ENCODE peak calls at places on chromosome 21, in ten cellular contexts. One of them, this sample, is unnamed.

GRCh38 chr21:33230518-33231324 is 983 bp downstream of the IFNAR2 start:
- DNase-seq in CD4-positive, CD25-positive, alpha-beta regulatory T cell: peak; percentile 50
- DNase-seq in lower lobe of right lung: peak; percentile 63
- DNase-seq in breast epithelium: no peak
- DNase-seq in HFF-Myc: no peak
- DNase-seq in transverse colon: peak; percentile 66
- DNase-seq in naive thymus-derived CD4-positive, alpha-beta T cell: peak; percentile 23
- DNase-seq in psoas muscle: peak; percentile 58
- DNase-seq in AG09309: no peak
- DNase-seq in stomach: no peak
- DNase-seq in this sample: peak; percentile 61

GRCh38 chr21:42724226-42724920 is 71.0 kb downstream of the PDE9A start:
- DNase-seq in naive thymus-derived CD4-positive, alpha-beta T cell: no peak
- DNase-seq in AG09309: peak; percentile 73
- DNase-seq in HFF-Myc: peak; percentile 68
- DNase-seq in transverse colon: peak; percentile 84
- DNase-seq in breast epithelium: no peak
- DNase-seq in psoas muscle: no peak
- DNase-seq in CD4-positive, CD25-positive, alpha-beta regulatory T cell: no peak
- DNase-seq in stomach: no peak
- DNase-seq in lower lobe of right lung: no peak
- DNase-seq in this sample: no peak

GRCh38 chr21:16279658-16280581 is 550.1 kb downstream of the USP25 start:
- DNase-seq in CD4-positive, CD25-positive, alpha-beta regulatory T cell: no peak
- DNase-seq in breast epithelium: no peak
- DNase-seq in naive thymus-derived CD4-positive, alpha-beta T cell: no peak
- DNase-seq in AG09309: peak; percentile 16
- DNase-seq in lower lobe of right lung: no peak
- DNase-seq in transverse colon: no peak
- DNase-seq in psoas muscle: peak; percentile 19
- DNase-seq in HFF-Myc: no peak
- DNase-seq in stomach: no peak
- DNase-seq in this sample: no peak

GRCh38 chr21:42223826-42224575 is 5.1 kb downstream of the ABCG1 start:
- DNase-seq in stomach: no peak
- DNase-seq in breast epithelium: no peak
- DNase-seq in AG09309: no peak
- DNase-seq in HFF-Myc: no peak
- DNase-seq in transverse colon: no peak
- DNase-seq in lower lobe of right lung: peak; percentile 34
- DNase-seq in naive thymus-derived CD4-positive, alpha-beta T cell: no peak
- DNase-seq in CD4-positive, CD25-positive, alpha-beta regulatory T cell: no peak
- DNase-seq in psoas muscle: no peak
- DNase-seq in this sample: peak; percentile 42

GRCh38 chr21:35942211-35943144 is 117.8 kb downstream of the SETD4 start:
- DNase-seq in breast epithelium: no peak
- DNase-seq in CD4-positive, CD25-positive, alpha-beta regulatory T cell: no peak
- DNase-seq in lower lobe of right lung: no peak
- DNase-seq in HFF-Myc: no peak
- DNase-seq in AG09309: no peak
- DNase-seq in stomach: no peak
- DNase-seq in transverse colon: no peak
- DNase-seq in psoas muscle: no peak
- DNase-seq in naive thymus-derived CD4-positive, alpha-beta T cell: no peak
- DNase-seq in this sample: no peak

GRCh38 chr21:15064576-15065380 is at the start of gene NRIP1:
- DNase-seq in CD4-positive, CD25-positive, alpha-beta regulatory T cell: peak; percentile 89
- DNase-seq in AG09309: peak; percentile 56
- DNase-seq in naive thymus-derived CD4-positive, alpha-beta T cell: peak; percentile 86
- DNase-seq in transverse colon: peak; percentile 93
- DNase-seq in stomach: peak; percentile 92
- DNase-seq in breast epithelium: peak; percentile 92
- DNase-seq in psoas muscle: peak; percentile 92
- DNase-seq in HFF-Myc: peak; percentile 48
- DNase-seq in lower lobe of right lung: peak; percentile 94
- DNase-seq in this sample: peak; percentile 76

GRCh38 chr21:35730325-35730724 is 330.0 kb downstream of the SETD4 start:
- DNase-seq in HFF-Myc: no peak
- DNase-seq in lower lobe of right lung: no peak
- DNase-seq in CD4-positive, CD25-positive, alpha-beta regulatory T cell: no peak
- DNase-seq in psoas muscle: no peak
- DNase-seq in AG09309: no peak
- DNase-seq in naive thymus-derived CD4-positive, alpha-beta T cell: no peak
- DNase-seq in stomach: no peak
- DNase-seq in breast epithelium: no peak
- DNase-seq in transverse colon: no peak
- DNase-seq in this sample: no peak

GRCh38 chr21:31316488-31317169 is 27.4 kb downstream of the TIAM1 start:
- DNase-seq in naive thymus-derived CD4-positive, alpha-beta T cell: no peak
- DNase-seq in transverse colon: no peak
- DNase-seq in AG09309: no peak
- DNase-seq in breast epithelium: no peak
- DNase-seq in CD4-positive, CD25-positive, alpha-beta regulatory T cell: no peak
- DNase-seq in psoas muscle: no peak
- DNase-seq in stomach: no peak
- DNase-seq in HFF-Myc: no peak
- DNase-seq in lower lobe of right lung: no peak
- DNase-seq in this sample: no peak

GRCh38 chr21:42314616-42315295 is 453 bp downstream of the TFF3 start:
- DNase-seq in HFF-Myc: no peak
- DNase-seq in CD4-positive, CD25-positive, alpha-beta regulatory T cell: no peak
- DNase-seq in stomach: no peak
- DNase-seq in lower lobe of right lung: no peak
- DNase-seq in naive thymus-derived CD4-positive, alpha-beta T cell: no peak
- DNase-seq in transverse colon: peak; percentile 59
- DNase-seq in psoas muscle: no peak
- DNase-seq in breast epithelium: no peak
- DNase-seq in AG09309: no peak
- DNase-seq in this sample: no peak

GRCh38 chr21:28396421-28396820 is 596.3 kb downstream of the LTN1 start:
- DNase-seq in AG09309: no peak
- DNase-seq in psoas muscle: no peak
- DNase-seq in HFF-Myc: no peak
- DNase-seq in CD4-positive, CD25-positive, alpha-beta regulatory T cell: no peak
- DNase-seq in lower lobe of right lung: no peak
- DNase-seq in breast epithelium: no peak
- DNase-seq in transverse colon: no peak
- DNase-seq in naive thymus-derived CD4-positive, alpha-beta T cell: no peak
- DNase-seq in stomach: no peak
- DNase-seq in this sample: no peak

GRCh38 chr21:34771512-34772028 is 102.8 kb downstream of the CLIC6 start:
- DNase-seq in CD4-positive, CD25-positive, alpha-beta regulatory T cell: no peak
- DNase-seq in lower lobe of right lung: no peak
- DNase-seq in transverse colon: no peak
- DNase-seq in stomach: no peak
- DNase-seq in naive thymus-derived CD4-positive, alpha-beta T cell: no peak
- DNase-seq in AG09309: peak; percentile 67
- DNase-seq in psoas muscle: no peak
- DNase-seq in breast epithelium: no peak
- DNase-seq in HFF-Myc: no peak
- DNase-seq in this sample: no peak

GRCh38 chr21:37758997-37759396 is 157.3 kb downstream of the KCNJ6 start:
- DNase-seq in naive thymus-derived CD4-positive, alpha-beta T cell: no peak
- DNase-seq in HFF-Myc: no peak
- DNase-seq in lower lobe of right lung: no peak
- DNase-seq in psoas muscle: no peak
- DNase-seq in stomach: peak; percentile 51
- DNase-seq in CD4-positive, CD25-positive, alpha-beta regulatory T cell: no peak
- DNase-seq in breast epithelium: no peak
- DNase-seq in transverse colon: peak; percentile 42
- DNase-seq in AG09309: no peak
- DNase-seq in this sample: no peak

GRCh38 chr21:25094695-25095094 is 512.6 kb downstream of the MRPL39 start:
- DNase-seq in stomach: no peak
- DNase-seq in psoas muscle: no peak
- DNase-seq in lower lobe of right lung: no peak
- DNase-seq in CD4-positive, CD25-positive, alpha-beta regulatory T cell: no peak
- DNase-seq in breast epithelium: no peak
- DNase-seq in HFF-Myc: no peak
- DNase-seq in AG09309: no peak
- DNase-seq in transverse colon: no peak
- DNase-seq in naive thymus-derived CD4-positive, alpha-beta T cell: no peak
- DNase-seq in this sample: no peak

GRCh38 chr21:37550618-37551405 is 184.2 kb downstream of the DYRK1A start:
- DNase-seq in AG09309: no peak
- DNase-seq in breast epithelium: no peak
- DNase-seq in stomach: peak; percentile 20
- DNase-seq in HFF-Myc: no peak
- DNase-seq in naive thymus-derived CD4-positive, alpha-beta T cell: no peak
- DNase-seq in lower lobe of right lung: no peak
- DNase-seq in CD4-positive, CD25-positive, alpha-beta regulatory T cell: no peak
- DNase-seq in psoas muscle: no peak
- DNase-seq in transverse colon: no peak
- DNase-seq in this sample: no peak

DNA sequence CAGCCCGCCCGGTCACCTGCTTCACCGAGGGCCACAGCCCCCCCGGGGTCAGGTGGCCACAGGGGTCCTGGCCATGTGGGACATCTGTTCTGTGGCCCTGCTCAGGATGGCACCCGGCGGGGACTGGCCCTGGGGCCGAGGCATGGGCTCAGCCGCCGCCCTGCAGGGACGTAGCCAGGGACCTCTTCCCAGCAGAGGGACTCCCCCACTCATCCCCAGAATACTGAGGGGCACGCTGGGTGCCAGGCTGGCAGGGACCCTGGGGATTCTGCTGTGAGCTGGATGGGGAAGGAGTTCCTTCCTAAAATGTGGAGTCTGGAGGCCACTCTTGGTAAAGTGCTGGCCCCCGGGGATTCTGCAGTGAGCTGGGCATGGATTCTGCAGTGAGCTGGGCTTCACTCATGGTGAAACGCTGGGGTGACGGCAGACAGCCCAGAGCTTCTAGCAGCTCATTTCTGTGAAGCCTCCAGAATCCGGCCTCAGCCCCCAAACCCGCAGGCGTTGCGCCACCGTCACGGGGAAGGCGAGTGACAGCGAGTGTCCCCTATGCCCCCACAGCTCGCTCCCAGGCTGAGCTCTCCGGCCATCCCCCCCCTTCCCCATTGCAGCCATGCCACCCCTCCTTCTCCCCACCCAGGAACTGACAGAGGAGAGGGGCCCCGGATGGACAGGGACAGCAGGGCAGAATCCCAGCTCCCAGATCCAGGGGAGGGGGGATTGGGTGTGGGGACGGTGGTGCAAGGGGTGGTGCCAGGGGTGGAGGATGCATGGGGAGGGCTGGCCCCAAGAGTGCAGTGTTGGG is 1.4 kb downstream of the ITGB2 start:
- DNase-seq in CD4-positive, CD25-positive, alpha-beta regulatory T cell: peak; percentile 15
- DNase-seq in psoas muscle: peak; percentile 16
- DNase-seq in lower lobe of right lung: peak; percentile 68
- DNase-seq in AG09309: no peak
- DNase-seq in breast epithelium: no peak
- DNase-seq in naive thymus-derived CD4-positive, alpha-beta T cell: no peak
- DNase-seq in transverse colon: no peak
- DNase-seq in stomach: no peak
- DNase-seq in HFF-Myc: no peak
- DNase-seq in this sample: no peak
- H3K4me3 ChIP-seq in CD4-positive, CD25-positive, alpha-beta regulatory T cell: peak overlapping the region; percentile 98
- H3K4me3 ChIP-seq in psoas muscle: peak overlapping the region; percentile 46
- H3K4me3 ChIP-seq in lower lobe of right lung: peak overlapping the region; percentile 58
- H3K4me3 ChIP-seq in AG09309: no peak overlapping the region
- H3K4me3 ChIP-seq in breast epithelium: peak overlapping the region; percentile 40
- H3K4me3 ChIP-seq in naive thymus-derived CD4-positive, alpha-beta T cell: peak overlapping the region; percentile 88
- H3K4me3 ChIP-seq in transverse colon: peak overlapping the region; percentile 44
- H3K4me3 ChIP-seq in stomach: peak overlapping the region; percentile 43
- H3K4me3 ChIP-seq in HFF-Myc: no peak overlapping the region
- H3K4me3 ChIP-seq in this sample: no peak overlapping the region

GRCh38 chr21:43824250-43824882 is 35.0 kb downstream of the RRP1 start:
- DNase-seq in naive thymus-derived CD4-positive, alpha-beta T cell: no peak
- DNase-seq in breast epithelium: no peak
- DNase-seq in AG09309: peak; percentile 31
- DNase-seq in psoas muscle: peak; percentile 15
- DNase-seq in lower lobe of right lung: no peak
- DNase-seq in transverse colon: no peak
- DNase-seq in HFF-Myc: no peak
- DNase-seq in stomach: no peak
- DNase-seq in CD4-positive, CD25-positive, alpha-beta regulatory T cell: no peak
- DNase-seq in this sample: no peak
- H3K4me3 ChIP-seq in naive thymus-derived CD4-positive, alpha-beta T cell: no peak overlapping the region
- H3K4me3 ChIP-seq in breast epithelium: no peak overlapping the region
- H3K4me3 ChIP-seq in AG09309: no peak overlapping the region
- H3K4me3 ChIP-seq in psoas muscle: no peak overlapping the region
- H3K4me3 ChIP-seq in lower lobe of right lung: no peak overlapping the region
- H3K4me3 ChIP-seq in transverse colon: no peak overlapping the region
- H3K4me3 ChIP-seq in HFF-Myc: no peak overlapping the region
- H3K4me3 ChIP-seq in stomach: no peak overlapping the region
- H3K4me3 ChIP-seq in CD4-positive, CD25-positive, alpha-beta regulatory T cell: no peak overlapping the region
- H3K4me3 ChIP-seq in this sample: no peak overlapping the region

GRCh38 chr21:44708866-44709425 is 2.4 kb downstream of the TSPEAR start:
- DNase-seq in lower lobe of right lung: no peak
- DNase-seq in CD4-positive, CD25-positive, alpha-beta regulatory T cell: no peak
- DNase-seq in psoas muscle: no peak
- DNase-seq in AG09309: no peak
- DNase-seq in naive thymus-derived CD4-positive, alpha-beta T cell: no peak
- DNase-seq in HFF-Myc: no peak
- DNase-seq in breast epithelium: no peak
- DNase-seq in transverse colon: no peak
- DNase-seq in stomach: peak; percentile 23
- DNase-seq in this sample: peak; percentile 54
- H3K4me3 ChIP-seq in lower lobe of right lung: no peak overlapping the region
- H3K4me3 ChIP-seq in CD4-positive, CD25-positive, alpha-beta regulatory T cell: no peak overlapping the region
- H3K4me3 ChIP-seq in psoas muscle: no peak overlapping the region
- H3K4me3 ChIP-seq in AG09309: no peak overlapping the region
- H3K4me3 ChIP-seq in naive thymus-derived CD4-positive, alpha-beta T cell: no peak overlapping the region
- H3K4me3 ChIP-seq in HFF-Myc: no peak overlapping the region
- H3K4me3 ChIP-seq in breast epithelium: no peak overlapping the region
- H3K4me3 ChIP-seq in transverse colon: no peak overlapping the region
- H3K4me3 ChIP-seq in stomach: no peak overlapping the region
- H3K4me3 ChIP-seq in this sample: no peak overlapping the region

GRCh38 chr21:39661740-39662139 is 49.0 kb downstream of the B3GALT5 start:
- DNase-seq in stomach: no peak
- DNase-seq in transverse colon: no peak
- DNase-seq in lower lobe of right lung: no peak
- DNase-seq in AG09309: no peak
- DNase-seq in CD4-positive, CD25-positive, alpha-beta regulatory T cell: no peak
- DNase-seq in psoas muscle: no peak
- DNase-seq in breast epithelium: no peak
- DNase-seq in HFF-Myc: no peak
- DNase-seq in naive thymus-derived CD4-positive, alpha-beta T cell: no peak
- DNase-seq in this sample: no peak

GRCh38 chr21:39660596-39660995 is 47.9 kb downstream of the B3GALT5 start:
- DNase-seq in HFF-Myc: peak; percentile 65
- DNase-seq in lower lobe of right lung: no peak
- DNase-seq in CD4-positive, CD25-positive, alpha-beta regulatory T cell: no peak
- DNase-seq in breast epithelium: no peak
- DNase-seq in stomach: no peak
- DNase-seq in psoas muscle: no peak
- DNase-seq in transverse colon: peak; percentile 66
- DNase-seq in naive thymus-derived CD4-positive, alpha-beta T cell: no peak
- DNase-seq in AG09309: peak; percentile 35
- DNase-seq in this sample: no peak

GRCh38 chr21:39661121-39661520 is 48.4 kb downstream of the B3GALT5 start:
- DNase-seq in naive thymus-derived CD4-positive, alpha-beta T cell: no peak
- DNase-seq in AG09309: no peak
- DNase-seq in breast epithelium: no peak
- DNase-seq in HFF-Myc: no peak
- DNase-seq in psoas muscle: no peak
- DNase-seq in stomach: no peak
- DNase-seq in CD4-positive, CD25-positive, alpha-beta regulatory T cell: no peak
- DNase-seq in transverse colon: no peak
- DNase-seq in lower lobe of right lung: no peak
- DNase-seq in this sample: no peak

GRCh38 chr21:39659070-39659815 is 46.5 kb downstream of the B3GALT5 start:
- DNase-seq in transverse colon: no peak
- DNase-seq in naive thymus-derived CD4-positive, alpha-beta T cell: no peak
- DNase-seq in breast epithelium: no peak
- DNase-seq in psoas muscle: no peak
- DNase-seq in lower lobe of right lung: no peak
- DNase-seq in stomach: no peak
- DNase-seq in HFF-Myc: no peak
- DNase-seq in CD4-positive, CD25-positive, alpha-beta regulatory T cell: no peak
- DNase-seq in AG09309: no peak
- DNase-seq in this sample: no peak

GRCh38 chr21:39660191-39660590 is 47.5 kb downstream of the B3GALT5 start:
- DNase-seq in stomach: no peak
- DNase-seq in HFF-Myc: peak; percentile 45
- DNase-seq in CD4-positive, CD25-positive, alpha-beta regulatory T cell: no peak
- DNase-seq in breast epithelium: no peak
- DNase-seq in AG09309: peak; percentile 16
- DNase-seq in transverse colon: peak; percentile 57
- DNase-seq in lower lobe of right lung: no peak
- DNase-seq in naive thymus-derived CD4-positive, alpha-beta T cell: no peak
- DNase-seq in psoas muscle: no peak
- DNase-seq in this sample: no peak
- H3K4me3 ChIP-seq in stomach: no peak overlapping the region
- H3K4me3 ChIP-seq in HFF-Myc: no peak overlapping the region
- H3K4me3 ChIP-seq in CD4-positive, CD25-positive, alpha-beta regulatory T cell: no peak overlapping the region
- H3K4me3 ChIP-seq in breast epithelium: peak overlapping the region; percentile 14
- H3K4me3 ChIP-seq in AG09309: no peak overlapping the region
- H3K4me3 ChIP-seq in transverse colon: peak overlapping the region; percentile 17
- H3K4me3 ChIP-seq in lower lobe of right lung: peak overlapping the region; percentile 24
- H3K4me3 ChIP-seq in naive thymus-derived CD4-positive, alpha-beta T cell: no peak overlapping the region
- H3K4me3 ChIP-seq in psoas muscle: no peak overlapping the region
- H3K4me3 ChIP-seq in this sample: no peak overlapping the region

This sample was measured in RWPE2.